ENCODE peak calls at places on chromosomes 4 and X, in seven cellular contexts. One of them, this sample, is unnamed.

GRCh38 chrX:58025979-58026378 is 115.7 kb upstream of the ZXDA start:
- DNase-seq in upper lobe of left lung: no peak
- DNase-seq in esophagus squamous epithelium: no peak
- DNase-seq in uterus: no peak
- DNase-seq in suprapubic skin: no peak
- DNase-seq in Peyer's patch: peak
- DNase-seq in spleen: no peak
- DNase-seq in this sample: no peak

GRCh38 chrX:152428089-152428488 is 23.0 kb downstream of the GABRA3 start:
- DNase-seq in upper lobe of left lung: no peak
- DNase-seq in esophagus squamous epithelium: no peak
- DNase-seq in uterus: no peak
- DNase-seq in suprapubic skin: no peak
- DNase-seq in Peyer's patch: no peak
- DNase-seq in spleen: no peak
- DNase-seq in this sample: no peak

GRCh38 chr4:83108101-83108861 is 6.2 kb downstream of the PLAC8 start:
- DNase-seq in upper lobe of left lung: no peak
- DNase-seq in esophagus squamous epithelium: no peak
- DNase-seq in uterus: no peak
- DNase-seq in suprapubic skin: no peak
- DNase-seq in Peyer's patch: no peak
- DNase-seq in spleen: no peak
- DNase-seq in this sample: no peak

GRCh38 chr4:22500128-22500611 is 15.7 kb downstream of the ADGRA3 start:
- DNase-seq in upper lobe of left lung: peak
- DNase-seq in esophagus squamous epithelium: no peak
- DNase-seq in uterus: no peak
- DNase-seq in suprapubic skin: no peak
- DNase-seq in Peyer's patch: no peak
- DNase-seq in spleen: no peak
- DNase-seq in this sample: no peak

GRCh38 chr4:142238589-142238988 is 602.2 kb downstream of the IL15 start:
- DNase-seq in upper lobe of left lung: no peak
- DNase-seq in esophagus squamous epithelium: no peak
- DNase-seq in uterus: no peak
- DNase-seq in suprapubic skin: no peak
- DNase-seq in Peyer's patch: no peak
- DNase-seq in spleen: no peak
- DNase-seq in this sample: no peak

GRCh38 chr4:55008166-55009056 is 117.0 kb downstream of the KDR start:
- DNase-seq in upper lobe of left lung: no peak
- DNase-seq in esophagus squamous epithelium: no peak
- DNase-seq in uterus: peak
- DNase-seq in suprapubic skin: no peak
- DNase-seq in Peyer's patch: no peak
- DNase-seq in spleen: no peak
- DNase-seq in this sample: no peak

GRCh38 chr4:2829933-2830451 is 13.7 kb upstream of the ADD1 start:
- DNase-seq in upper lobe of left lung: peak
- DNase-seq in esophagus squamous epithelium: no peak
- DNase-seq in uterus: no peak
- DNase-seq in suprapubic skin: no peak
- DNase-seq in Peyer's patch: no peak
- DNase-seq in spleen: peak
- DNase-seq in this sample: peak

GRCh38 chrX:129983575-129984131 is 1.2 kb downstream of the BCORL1 start:
- DNase-seq in upper lobe of left lung: peak
- DNase-seq in esophagus squamous epithelium: no peak
- DNase-seq in uterus: peak
- DNase-seq in suprapubic skin: peak
- DNase-seq in Peyer's patch: no peak
- DNase-seq in spleen: peak
- DNase-seq in this sample: peak

GRCh38 chrX:151510203-151510602 is 53.3 kb upstream of the PASD1 start:
- DNase-seq in upper lobe of left lung: no peak
- DNase-seq in esophagus squamous epithelium: no peak
- DNase-seq in uterus: no peak
- DNase-seq in suprapubic skin: no peak
- DNase-seq in Peyer's patch: no peak
- DNase-seq in spleen: no peak
- DNase-seq in this sample: no peak

GRCh38 chr4:154208424-154208823 is 283.2 kb downstream of the DCHS2 start:
- DNase-seq in upper lobe of left lung: no peak
- DNase-seq in esophagus squamous epithelium: no peak
- DNase-seq in uterus: no peak
- DNase-seq in suprapubic skin: no peak
- DNase-seq in Peyer's patch: no peak
- DNase-seq in spleen: peak
- DNase-seq in this sample: no peak

GRCh38 chr4:76606662-76607265 is 171.7 kb downstream of the SHROOM3 start:
- DNase-seq in upper lobe of left lung: no peak
- DNase-seq in esophagus squamous epithelium: no peak
- DNase-seq in uterus: no peak
- DNase-seq in suprapubic skin: no peak
- DNase-seq in Peyer's patch: no peak
- DNase-seq in spleen: no peak
- DNase-seq in this sample: no peak

GRCh38 chrX:68921937-68922456 is 93.2 kb downstream of the EFNB1 start:
- DNase-seq in upper lobe of left lung: no peak
- DNase-seq in esophagus squamous epithelium: no peak
- DNase-seq in uterus: no peak
- DNase-seq in suprapubic skin: no peak
- DNase-seq in Peyer's patch: no peak
- DNase-seq in spleen: no peak
- DNase-seq in this sample: peak

GRCh38 chrX:14997271-14997670 is 124.0 kb downstream of the MOSPD2 start:
- DNase-seq in upper lobe of left lung: no peak
- DNase-seq in esophagus squamous epithelium: no peak
- DNase-seq in uterus: no peak
- DNase-seq in suprapubic skin: no peak
- DNase-seq in Peyer's patch: no peak
- DNase-seq in spleen: no peak
- DNase-seq in this sample: no peak

GRCh38 chrX:121245763-121246162 is 198.4 kb downstream of the GLUD2 start:
- DNase-seq in upper lobe of left lung: no peak
- DNase-seq in esophagus squamous epithelium: no peak
- DNase-seq in uterus: no peak
- DNase-seq in suprapubic skin: no peak
- DNase-seq in Peyer's patch: no peak
- DNase-seq in spleen: no peak
- DNase-seq in this sample: no peak

DNA sequence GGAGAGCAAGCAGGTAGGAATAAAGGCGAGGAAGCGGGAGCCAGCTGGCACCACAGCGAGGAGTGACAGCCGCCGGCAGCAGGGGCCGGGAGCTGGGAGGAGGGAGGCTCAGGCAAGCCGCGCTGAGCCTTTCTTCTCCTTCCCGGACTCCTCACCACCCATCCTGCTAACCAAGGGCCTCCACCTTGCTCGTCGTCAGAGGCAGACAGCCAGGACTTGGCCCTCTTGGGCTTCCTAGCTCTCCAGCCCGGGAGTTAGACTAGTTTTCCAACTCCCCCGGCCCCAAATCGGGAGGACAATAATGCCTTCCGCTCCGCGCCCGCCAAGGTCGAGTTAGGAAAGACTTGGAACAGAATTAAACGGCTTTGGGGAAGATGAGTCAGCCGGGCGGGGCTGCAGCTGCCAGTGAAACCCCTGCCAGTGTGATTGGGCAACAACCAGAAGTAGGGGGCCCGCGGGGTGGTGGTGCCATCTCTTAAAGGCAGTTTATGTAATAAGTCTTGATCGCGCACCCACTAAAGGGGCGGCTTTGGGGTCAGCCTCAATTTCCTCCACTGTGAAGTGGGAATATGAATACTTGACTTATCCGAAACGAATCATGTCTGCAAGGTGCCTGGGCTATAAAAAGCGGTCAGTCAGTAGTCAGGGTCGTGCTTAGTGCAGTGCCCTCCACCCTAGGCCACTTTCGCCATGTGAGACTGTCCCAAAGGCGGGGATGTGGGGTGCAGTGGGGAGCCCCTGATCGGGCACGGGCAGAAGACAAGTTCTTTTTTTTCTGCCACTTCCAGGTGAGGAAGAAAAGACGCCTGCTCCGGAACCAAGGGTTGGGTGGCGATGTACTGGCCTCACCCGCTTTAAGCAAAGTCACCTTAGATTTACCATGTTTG is 6.7 kb upstream of the HSD17B10 start:
- DNase-seq in upper lobe of left lung: peak
- DNase-seq in esophagus squamous epithelium: peak
- DNase-seq in uterus: peak
- DNase-seq in suprapubic skin: peak
- DNase-seq in Peyer's patch: peak
- DNase-seq in spleen: peak
- DNase-seq in this sample: peak
- TF ChIP-seq POLR2A in upper lobe of left lung: no peak
- TF ChIP-seq POLR2A in esophagus squamous epithelium: no peak
- TF ChIP-seq POLR2A in uterus: no peak
- TF ChIP-seq POLR2A in suprapubic skin: no peak
- TF ChIP-seq POLR2A in Peyer's patch: peak
- TF ChIP-seq POLR2A in spleen: no peak
- TF ChIP-seq POLR2A in this sample: peak

GRCh38 chr4:1346781-1347409 is at the start of gene UVSSA:
- DNase-seq in upper lobe of left lung: peak
- DNase-seq in esophagus squamous epithelium: peak
- DNase-seq in uterus: peak
- DNase-seq in suprapubic skin: peak
- DNase-seq in Peyer's patch: peak
- DNase-seq in spleen: peak
- DNase-seq in this sample: peak

GRCh38 chr4:1348014-1348513 is 1.1 kb downstream of the UVSSA start:
- DNase-seq in upper lobe of left lung: no peak
- DNase-seq in esophagus squamous epithelium: no peak
- DNase-seq in uterus: no peak
- DNase-seq in suprapubic skin: no peak
- DNase-seq in Peyer's patch: no peak
- DNase-seq in spleen: peak
- DNase-seq in this sample: no peak

GRCh38 chr4:1347410-1347864 is 429 bp downstream of the UVSSA start:
- DNase-seq in upper lobe of left lung: peak
- DNase-seq in esophagus squamous epithelium: no peak
- DNase-seq in uterus: peak
- DNase-seq in suprapubic skin: peak
- DNase-seq in Peyer's patch: peak
- DNase-seq in spleen: peak
- DNase-seq in this sample: peak

GRCh38 chr4:1344696-1345095 is 2.3 kb upstream of the UVSSA start:
- DNase-seq in upper lobe of left lung: peak
- DNase-seq in esophagus squamous epithelium: no peak
- DNase-seq in uterus: no peak
- DNase-seq in suprapubic skin: no peak
- DNase-seq in Peyer's patch: no peak
- DNase-seq in spleen: peak
- DNase-seq in this sample: peak

DNA sequence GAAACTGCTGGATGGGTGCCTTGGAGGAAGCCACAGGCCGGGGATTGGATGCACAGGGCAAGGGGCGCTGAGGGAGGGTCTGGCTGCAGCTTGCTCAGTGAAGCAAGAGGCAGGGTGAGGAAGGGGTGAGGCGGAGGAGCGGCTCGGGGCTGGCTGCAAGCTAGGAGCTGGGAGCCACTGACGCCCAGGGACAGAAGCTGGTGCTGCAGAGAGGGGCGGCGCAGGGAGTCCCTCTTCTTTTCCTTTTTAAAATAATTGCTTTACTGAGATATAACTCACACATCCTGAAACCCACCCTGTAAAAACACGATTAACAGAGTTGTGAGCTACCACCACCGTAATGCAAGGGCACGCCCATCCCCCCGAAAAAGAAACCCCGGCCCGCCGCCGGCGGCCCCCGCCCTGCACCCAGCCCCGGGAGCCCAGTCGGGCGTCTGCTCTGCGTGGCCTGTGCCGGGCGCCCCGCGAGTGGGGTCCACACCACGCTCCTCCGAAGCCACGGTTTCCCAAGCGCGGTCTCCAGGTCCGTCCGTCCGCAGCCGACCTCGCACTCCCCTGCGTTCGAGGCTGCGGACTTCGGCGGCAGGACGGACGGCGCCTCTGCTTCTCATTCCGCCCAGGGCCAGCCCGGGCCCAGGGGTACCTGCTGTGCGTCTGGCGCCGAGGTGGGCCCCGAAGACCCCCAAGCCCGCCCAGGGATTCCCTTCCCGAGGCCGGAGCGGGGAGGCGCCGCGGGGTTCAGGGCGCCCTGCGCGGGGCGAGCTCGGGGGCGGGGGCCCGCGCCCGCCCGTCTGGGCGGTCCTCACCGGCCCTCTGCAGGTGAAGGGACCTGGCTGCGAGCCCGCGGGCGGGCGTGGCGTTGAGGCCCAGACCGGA is 865 bp upstream of the UVSSA start:
- DNase-seq in upper lobe of left lung: peak
- DNase-seq in esophagus squamous epithelium: no peak
- DNase-seq in uterus: peak
- DNase-seq in suprapubic skin: no peak
- DNase-seq in Peyer's patch: peak
- DNase-seq in spleen: peak
- DNase-seq in this sample: peak
- TF ChIP-seq CTCF in upper lobe of left lung: no peak
- TF ChIP-seq CTCF in esophagus squamous epithelium: no peak
- TF ChIP-seq CTCF in uterus: no peak
- TF ChIP-seq CTCF in suprapubic skin: no peak
- TF ChIP-seq CTCF in Peyer's patch: no peak
- TF ChIP-seq CTCF in spleen: no peak
- TF ChIP-seq CTCF in this sample: no peak

DNA sequence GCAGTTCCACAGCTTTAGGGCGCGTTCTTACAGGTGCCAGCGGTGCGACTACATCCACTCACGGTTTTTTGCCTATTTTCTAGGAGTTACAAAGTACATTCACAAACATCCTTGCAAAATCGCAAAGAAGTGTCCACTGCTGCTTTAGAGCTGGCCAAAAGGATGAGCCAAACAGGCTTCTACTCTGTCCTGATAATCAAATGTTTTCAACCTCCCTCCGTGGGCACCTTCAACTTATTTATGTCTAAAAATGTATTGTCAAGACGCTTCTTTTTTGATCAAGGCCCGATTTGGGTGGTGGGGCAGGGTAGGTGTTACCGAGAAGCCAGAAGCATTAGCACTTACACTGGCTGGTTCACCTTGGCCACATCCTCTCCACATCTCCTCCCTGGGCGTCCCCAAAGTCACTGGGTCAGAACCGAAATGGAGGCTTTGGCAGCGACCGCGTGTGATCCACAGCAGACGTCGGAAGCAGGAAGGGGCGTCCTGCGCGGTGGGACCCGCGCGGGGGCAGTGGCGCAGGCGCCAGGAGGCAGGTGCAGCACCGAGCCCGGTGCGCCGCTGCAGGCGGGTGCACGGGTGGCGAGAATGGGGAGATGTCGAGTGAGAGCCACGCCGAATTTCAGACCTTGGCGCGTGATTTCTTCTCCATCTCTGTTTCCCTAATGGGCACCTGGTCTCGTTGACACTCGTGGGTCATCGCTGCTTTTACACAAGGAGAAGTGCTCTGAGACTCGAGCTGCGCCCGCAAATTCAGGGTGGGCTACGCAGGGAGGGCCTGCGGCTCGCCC is 16.9 kb downstream of the NKX3-2 start:
- DNase-seq in upper lobe of left lung: no peak
- DNase-seq in esophagus squamous epithelium: no peak
- DNase-seq in uterus: no peak
- DNase-seq in suprapubic skin: no peak
- DNase-seq in Peyer's patch: no peak
- DNase-seq in spleen: peak
- DNase-seq in this sample: no peak
- H3K4me3 ChIP-seq in upper lobe of left lung: no peak
- H3K4me3 ChIP-seq in esophagus squamous epithelium: no peak
- H3K4me3 ChIP-seq in uterus: no peak
- H3K4me3 ChIP-seq in suprapubic skin: no peak
- H3K4me3 ChIP-seq in Peyer's patch: no peak
- H3K4me3 ChIP-seq in spleen: no peak
- H3K4me3 ChIP-seq in this sample: no peak

GRCh38 chrX:154365052-154365600 is 9.3 kb downstream of the FLNA start:
- DNase-seq in upper lobe of left lung: no peak
- DNase-seq in esophagus squamous epithelium: no peak
- DNase-seq in uterus: no peak
- DNase-seq in suprapubic skin: no peak
- DNase-seq in Peyer's patch: no peak
- DNase-seq in spleen: no peak
- DNase-seq in this sample: no peak
- TF ChIP-seq POLR2A in upper lobe of left lung: no peak
- TF ChIP-seq POLR2A in esophagus squamous epithelium: no peak
- TF ChIP-seq POLR2A in uterus: no peak
- TF ChIP-seq POLR2A in suprapubic skin: no peak
- TF ChIP-seq POLR2A in Peyer's patch: no peak
- TF ChIP-seq POLR2A in spleen: no peak
- TF ChIP-seq POLR2A in this sample: no peak